ENCODE peak calls at places on chromosomes 4 and X, in eight cellular contexts. X is mesendoderm; L is CD4-positive, CD25-positive, alpha-beta regulatory T cell; W is heart left ventricle; Q is breast epithelium; V is heart right ventricle; H is cardiac muscle cell; B is neural progenitor cell. E is an unnamed sample. For H3K4me1, the result is how much of the 10 kb centered on the place peaks cover.

GRCh38 chr4:87839309-87839946 is 6.7 kb downstream of the MEPE start:
- DNase-seq in Q (no peak), X (peak), V (peak), L (no peak), W (no peak), H (peak), B (peak), E (peak)

GRCh38 chr4:13548059-13548983 is 4.0 kb upstream of the NKX3-2 start:
- DNase-seq in W (no peak), V (no peak), L (no peak), H (no peak), X (no peak), Q (no peak), B (peak), E (no peak)

GRCh38 chr4:84583871-84584373 is 995 bp downstream of the CDS1 start:
- DNase-seq in H (no peak), Q (no peak), L (no peak), X (no peak), W (no peak), V (no peak), B (no peak), E (no peak)

GRCh38 chr4:94714761-94715160 is 43.0 kb upstream of the BMPR1B start:
- DNase-seq in B (no peak), H (peak), L (no peak), V (no peak), Q (no peak), X (no peak), W (no peak), E (no peak)

GRCh38 chr4:89056953-89057398 is at the start of gene FAM13A:
- DNase-seq in B (peak), H (peak), V (peak), Q (peak), W (peak), L (no peak), X (peak), E (peak)

GRCh38 chrX:74784629-74785028 is 140.6 kb downstream of the NEXMIF start:
- DNase-seq in B (no peak), X (no peak), H (no peak), L (no peak), W (no peak), Q (no peak), V (no peak), E (no peak)

GRCh38 chr4:60579335-60579734 is 620.8 kb upstream of the ADGRL3 start:
- DNase-seq in X (no peak), B (no peak), H (no peak), V (no peak), Q (no peak), L (no peak), W (no peak), E (no peak)

GRCh38 chr4:87370071-87370470 is 20.9 kb downstream of the HSD17B11 start:
- DNase-seq in W (no peak), Q (no peak), X (no peak), L (no peak), B (no peak), H (no peak), V (no peak), E (no peak)

GRCh38 chrX:41655631-41656030 is 33.1 kb upstream of the GPR34 start:
- DNase-seq in L (no peak), W (no peak), Q (no peak), H (no peak), V (no peak), B (no peak), X (no peak), E (no peak)

GRCh38 chrX:41475166-41475565 is 28.0 kb downstream of the NYX start:
- DNase-seq in Q (no peak), V (no peak), X (peak), B (peak), L (no peak), W (no peak), H (no peak), E (peak)

GRCh38 chr4:152590179-152591031 is 54.5 kb upstream of the FBXW7 start:
- DNase-seq in H (peak), X (peak), L (no peak), B (no peak), V (no peak), W (no peak), Q (no peak), E (no peak)

GRCh38 chr4:175453456-175453855 is 358.6 kb downstream of the GPM6A start:
- DNase-seq in L (no peak), X (peak), V (no peak), W (no peak), B (no peak), Q (no peak), H (no peak), E (no peak)

GRCh38 chr4:577499-578450 is 1.7 kb upstream of the TMEM271 start:
- DNase-seq in Q (no peak), L (no peak), W (no peak), X (peak), V (no peak), B (peak), H (peak), E (peak)

GRCh38 chr4:143046454-143046853 is 138.3 kb upstream of the USP38 start:
- DNase-seq in L (no peak), Q (no peak), W (no peak), B (no peak), V (no peak), X (no peak), H (no peak), E (no peak)

GRCh38 chr4:2935762-2936743 is 27.2 kb downstream of the NOP14 start:
- DNase-seq in W (no peak), L (peak), H (peak), B (peak), Q (peak), V (no peak), X (no peak), E (peak)

GRCh38 chrX:47093860-47094259 is 15.6 kb downstream of the RGN start:
- DNase-seq in X (no peak), L (no peak), V (no peak), W (no peak), B (no peak), H (no peak), Q (no peak), E (no peak)

GRCh38 chr4:76074995-76075600 is 589 bp downstream of the ART3 start:
- DNase-seq in W (no peak), H (no peak), Q (no peak), V (no peak), B (no peak), X (no peak), L (no peak), E (no peak)

GRCh38 chr4:4851081-4851480 is 8.4 kb upstream of the MSX1 start:
- DNase-seq in L (no peak), B (no peak), X (no peak), Q (peak), W (no peak), V (no peak), H (no peak), E (no peak)

GRCh38 chr4:125714845-125715244 is 400.1 kb downstream of the FAT4 start:
- DNase-seq in V (no peak), H (no peak), L (no peak), W (no peak), B (peak), X (peak), Q (no peak), E (no peak)

GRCh38 chrX:110450050-110450449 is 91.4 kb downstream of the RTL9 start:
- DNase-seq in W (peak), Q (peak), B (peak), X (peak), H (peak), L (peak), V (peak), E (peak)

GRCh38 chrX:129144172-129145038 is 378.9 kb downstream of the SMARCA1 start:
- DNase-seq in W (no peak), L (no peak), Q (no peak), H (peak), V (no peak), B (no peak), X (no peak), E (no peak)

GRCh38 chr4:75490155-75490554 is 24.0 kb downstream of the RCHY1 start:
- DNase-seq in X (peak), H (peak), V (no peak), Q (no peak), W (no peak), B (peak), L (no peak), E (no peak)

GRCh38 chr4:61994036-61994435 is 793.9 kb downstream of the ADGRL3 start:
- DNase-seq in B (no peak), L (no peak), V (no peak), H (peak), Q (no peak), W (no peak), X (no peak), E (no peak)

GRCh38 chr4:33996075-33996718 is 2248.1 kb downstream of the ARAP2 start:
- DNase-seq in H (no peak), B (no peak), V (no peak), L (no peak), Q (no peak), X (peak), W (no peak), E (no peak)

GRCh38 chr4:68366600-68366999 is 16.7 kb upstream of the YTHDC1 start:
- DNase-seq in H (peak), Q (no peak), L (no peak), W (no peak), V (no peak), X (no peak), B (no peak), E (no peak)

GRCh38 chr4:108940086-108941033 is 177.5 kb upstream of the ETNPPL start:
- DNase-seq in V (no peak), B (no peak), H (no peak), W (no peak), X (peak), L (no peak), Q (no peak), E (peak)

GRCh38 chr4:82388405-82388804 is 14.6 kb upstream of the HNRNPD start:
- DNase-seq in Q (no peak), H (no peak), W (no peak), L (no peak), X (no peak), B (no peak), V (no peak), E (no peak)

GRCh38 chr4:11488657-11489448 is 60.2 kb upstream of the HS3ST1 start:
- DNase-seq in L (no peak), H (no peak), X (peak), B (no peak), V (no peak), Q (no peak), W (no peak), E (no peak)

GRCh38 chrX:55039471-55039870 is 8.7 kb upstream of the ALAS2 start:
- DNase-seq in B (no peak), L (no peak), H (no peak), V (no peak), X (no peak), Q (no peak), W (no peak), E (no peak)

GRCh38 chrX:153926863-153927685 is 1.0 kb upstream of the ARHGAP4 start:
- DNase-seq in B (peak), L (peak), V (peak), Q (no peak), W (peak), H (peak), X (no peak), E (no peak)

GRCh38 chr4:13413719-13414437 is 70.3 kb downstream of the RAB28 start:
- DNase-seq in W (no peak), H (peak), V (peak), Q (no peak), L (no peak), X (no peak), B (no peak), E (no peak)

GRCh38 chr4:87657525-87657924 is 7.4 kb downstream of the DMP1 start:
- DNase-seq in Q (no peak), B (no peak), X (peak), H (peak), W (no peak), V (no peak), L (no peak), E (no peak)

GRCh38 chr4:135838889-135839288 is 1637.3 kb upstream of the PABPC4L start:
- DNase-seq in B (peak), V (no peak), L (no peak), H (no peak), Q (no peak), X (peak), W (no peak), E (peak)

GRCh38 chr4:150874386-150875226 is 140.5 kb downstream of the LRBA start:
- DNase-seq in H (peak), X (no peak), V (peak), W (peak), L (no peak), B (no peak), Q (no peak), E (no peak)

GRCh38 chr4:172202480-172203076 is 389.4 kb downstream of the GALNTL6 start:
- DNase-seq in V (no peak), L (no peak), B (peak), X (peak), H (peak), W (no peak), Q (no peak), E (peak)

GRCh38 chr4:4791299-4791798 is 68.1 kb upstream of the MSX1 start:
- DNase-seq in H (no peak), W (no peak), Q (no peak), V (no peak), B (peak), X (no peak), L (no peak), E (no peak)

GRCh38 chr4:101114936-101115372 is 232.4 kb downstream of the PPP3CA start:
- DNase-seq in H (peak), V (no peak), X (peak), W (no peak), B (peak), Q (no peak), L (no peak), E (peak)

GRCh38 chr4:184344899-184345572 is 127.4 kb upstream of the ENPP6 start:
- DNase-seq in H (no peak), X (no peak), V (no peak), W (no peak), Q (no peak), B (no peak), L (no peak), E (peak)
- H3K27ac ChIP-seq in H (no peak), X (no peak), V (peak), W (peak), Q (peak), B (no peak), L (no peak), E (no peak)

DNA sequence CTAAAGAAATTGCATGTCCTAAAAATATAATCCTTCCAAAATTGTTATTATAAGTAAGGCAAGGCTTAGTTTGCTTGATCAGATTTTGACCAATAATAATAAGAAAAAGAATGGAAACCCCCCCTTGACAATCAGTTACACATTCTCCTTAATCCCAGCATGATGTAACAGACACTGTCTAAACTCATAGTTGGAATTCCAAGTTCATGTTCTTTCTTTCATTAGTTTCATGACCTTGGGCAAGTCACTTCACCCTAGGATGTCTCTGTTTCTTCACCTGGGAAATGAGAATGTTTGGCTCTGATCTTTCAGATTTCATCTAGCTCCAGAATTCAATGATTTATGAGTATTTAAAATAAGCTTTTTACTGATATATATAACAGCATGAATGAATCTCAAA is 64.8 kb downstream of the MAML3 start:
- DNase-seq in Q (no peak), X (no peak), V (no peak), W (no peak), L (no peak), H (no peak), B (no peak), E (no peak)
- H3K4me1 ChIP-seq in Q (under half), X (under half), V (under half), W (under half), L (under half), H (under half), B (under half), E (under half)

GRCh38 chr4:38673109-38673978 is 9.3 kb downstream of the KLF3 start:
- DNase-seq in X (no peak), H (no peak), W (peak), Q (no peak), B (no peak), L (no peak), V (peak), E (peak)

GRCh38 chr4:38671594-38671943 is 7.6 kb downstream of the KLF3 start:
- DNase-seq in V (no peak), B (no peak), X (no peak), L (no peak), Q (no peak), W (no peak), H (no peak), E (no peak)

GRCh38 chr4:38670939-38671593 is 7.1 kb downstream of the KLF3 start:
- DNase-seq in H (no peak), X (no peak), L (no peak), V (no peak), Q (no peak), W (peak), B (no peak), E (peak)

GRCh38 chr4:38674206-38675144 is 10.5 kb downstream of the KLF3 start:
- DNase-seq in Q (no peak), W (no peak), V (no peak), L (no peak), B (peak), H (no peak), X (peak), E (peak)

GRCh38 chr4:38672247-38673071 is 8.5 kb downstream of the KLF3 start:
- DNase-seq in L (no peak), B (peak), Q (no peak), H (no peak), X (peak), V (no peak), W (peak), E (peak)
- H3K27ac ChIP-seq in L (peak), B (peak), Q (peak), H (peak), X (no peak), V (peak), W (peak), E (peak)

GRCh38 chr4:176840166-176840565 is 47.4 kb upstream of the VEGFC start:
- DNase-seq in X (no peak), Q (no peak), V (no peak), W (no peak), B (no peak), H (peak), L (no peak), E (no peak)
- H3K4me1 ChIP-seq in X (under half), Q (under half), V (under half), W (under half), B (under half), H (under half), L (under half), E (under half)

GRCh38 chr4:183096276-183096965 is 2.6 kb upstream of the WWC2 start:
- DNase-seq in H (no peak), Q (no peak), X (no peak), L (no peak), B (peak), V (no peak), W (no peak), E (no peak)
- H3K27ac ChIP-seq in H (no peak), Q (no peak), X (no peak), L (no peak), B (no peak), V (no peak), W (no peak), E (no peak)